ENCODE peak calls at places on chromosome 4, in four cellular contexts. E, C, Q and O are unnamed samples. For H3K4me1, the result is how much of the 10 kb centered on the place peaks cover.

GRCh38 chr4:83208776-83209365 is 75.7 kb downstream of the COQ2 start:
- DNase-seq in C (no peak), Q (no peak), E (no peak), O (no peak)

GRCh38 chr4:122968227-122968812 is 45.9 kb upstream of the NUDT6 start:
- DNase-seq in E (no peak), C (no peak), Q (no peak), O (no peak)

GRCh38 chr4:183097251-183098079 is 1.6 kb upstream of the WWC2 start:
- DNase-seq in Q (peak), E (no peak), C (peak), O (no peak)

GRCh38 chr4:145736241-145736831 is 56.4 kb downstream of the C4orf51 start:
- DNase-seq in Q (peak), C (peak), E (no peak), O (no peak)

GRCh38 chr4:124478518-124478917 is 234.0 kb downstream of the ANKRD50 start:
- DNase-seq in Q (no peak), C (no peak), E (no peak), O (no peak)

GRCh38 chr4:144820706-144821105 is 174.8 kb downstream of the HHIP start:
- DNase-seq in C (no peak), Q (no peak), E (no peak), O (no peak)

GRCh38 chr4:110586137-110586850 is 36.6 kb downstream of the PITX2 start:
- DNase-seq in Q (no peak), C (no peak), E (no peak), O (no peak)

GRCh38 chr4:140186651-140187315 is 32.8 kb upstream of the MAML3 start:
- DNase-seq in C (peak), Q (peak), E (no peak), O (no peak)

GRCh38 chr4:55906999-55907398 is 41.7 kb upstream of the CEP135 start:
- DNase-seq in E (no peak), C (no peak), Q (no peak), O (no peak)

GRCh38 chr4:7326693-7327340 is 107.9 kb downstream of the PSAPL1 start:
- DNase-seq in E (no peak), C (no peak), Q (no peak), O (no peak)

GRCh38 chr4:112515278-112516075 is 503 bp downstream of the NEUROG2 start:
- DNase-seq in C (no peak), E (no peak), Q (no peak), O (no peak)

GRCh38 chr4:47221721-47222120 is 190.4 kb downstream of the GABRB1 start:
- DNase-seq in C (no peak), Q (no peak), E (no peak), O (no peak)

GRCh38 chr4:40570348-40571077 is 59.2 kb downstream of the RBM47 start:
- DNase-seq in E (no peak), Q (no peak), C (no peak), O (no peak)

GRCh38 chr4:144518181-144518895 is 127.6 kb upstream of the HHIP start:
- DNase-seq in Q (no peak), E (no peak), C (no peak), O (no peak)

GRCh38 chr4:138235419-138235952 is 6.7 kb downstream of the SLC7A11 start:
- DNase-seq in C (no peak), Q (no peak), E (no peak), O (no peak)

GRCh38 chr4:164383187-164384181 is 370.4 kb upstream of the SMIM31 start:
- DNase-seq in C (no peak), E (no peak), Q (peak), O (no peak)

GRCh38 chr4:2062808-2063524 is 3.8 kb downstream of the NAT8L start:
- DNase-seq in Q (no peak), C (no peak), E (no peak), O (no peak)

GRCh38 chr4:140944539-140944938 is 188.4 kb upstream of the TBC1D9 start:
- DNase-seq in E (no peak), C (no peak), Q (no peak), O (no peak)

GRCh38 chr4:42671431-42672194 is 14.7 kb upstream of the ATP8A1 start:
- DNase-seq in C (peak), Q (no peak), E (no peak), O (no peak)

GRCh38 chr4:3747582-3747906 is 18.6 kb upstream of the ADRA2C start:
- DNase-seq in Q (no peak), C (no peak), E (no peak), O (no peak)

GRCh38 chr4:17385403-17385802 is 126.5 kb downstream of the QDPR start:
- DNase-seq in C (no peak), Q (no peak), E (no peak), O (no peak)

GRCh38 chr4:185592438-185592837 is 57.1 kb upstream of the PDLIM3 start:
- DNase-seq in E (no peak), C (no peak), Q (no peak), O (no peak)

GRCh38 chr4:99763635-99764101 is 53.0 kb upstream of the DAPP1 start:
- DNase-seq in E (no peak), Q (peak), C (no peak), O (no peak)

GRCh38 chr4:38381788-38382187 is 282.2 kb upstream of the KLF3 start:
- DNase-seq in E (no peak), C (no peak), Q (peak), O (no peak)

GRCh38 chr4:38382492-38382891 is 281.5 kb upstream of the KLF3 start:
- DNase-seq in Q (no peak), E (no peak), C (no peak), O (no peak)

GRCh38 chr4:38384962-38385285 is 279.1 kb upstream of the KLF3 start:
- DNase-seq in C (no peak), E (no peak), Q (no peak), O (no peak)

GRCh38 chr4:38385286-38386010 is 278.6 kb upstream of the KLF3 start:
- DNase-seq in E (peak), C (no peak), Q (no peak), O (no peak)

GRCh38 chr4:38383646-38384121 is 280.3 kb upstream of the KLF3 start:
- DNase-seq in Q (no peak), E (no peak), C (no peak), O (no peak)
- TF ChIP-seq EP300 in Q (no peak), E (no peak), C (no peak), O (no peak)

DNA sequence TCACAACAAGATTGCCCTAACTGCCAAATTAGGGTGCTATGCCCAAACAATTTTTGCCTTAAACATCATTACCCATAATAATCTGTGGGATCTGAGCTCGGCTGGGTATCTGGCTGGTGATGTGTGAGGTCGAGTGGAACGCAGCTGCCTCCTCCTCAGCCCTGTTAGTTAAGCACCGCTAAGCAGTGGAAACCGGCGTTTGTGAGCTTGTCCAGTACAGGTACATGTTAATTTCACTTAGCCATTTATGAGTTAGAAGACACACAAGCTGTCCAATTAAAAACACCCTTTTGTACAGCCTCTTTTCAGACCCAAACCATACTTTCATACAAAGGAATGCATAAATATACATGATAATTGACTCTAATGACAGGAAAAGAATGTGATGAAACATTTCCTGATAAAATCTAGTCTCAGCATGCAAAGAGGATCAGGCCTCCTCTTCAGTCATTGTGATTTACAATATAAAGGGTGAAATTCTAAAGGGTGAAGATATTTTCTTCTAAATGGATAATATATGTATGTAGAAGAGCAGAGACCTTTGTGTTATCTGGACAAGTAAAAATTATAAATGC is 163.6 kb upstream of the FAT1 start:
- DNase-seq in Q (no peak), C (no peak), E (no peak), O (no peak)
- H3K4me1 ChIP-seq in Q (under half), C (under half), E (under half), O (under half)

GRCh38 chr4:53541577-53542206 is 49.6 kb downstream of the LNX1 start:
- DNase-seq in Q (no peak), C (no peak), E (no peak), O (no peak)
- TF ChIP-seq EP300 in Q (no peak), C (no peak), E (no peak), O (no peak)

GRCh38 chr4:184460495-184461285 is 13.7 kb downstream of the IRF2 start:
- DNase-seq in E (no peak), C (no peak), Q (no peak), O (no peak)
- H3K4me1 ChIP-seq in E (under half), C (under half), Q (under half), O (under half)

DNA sequence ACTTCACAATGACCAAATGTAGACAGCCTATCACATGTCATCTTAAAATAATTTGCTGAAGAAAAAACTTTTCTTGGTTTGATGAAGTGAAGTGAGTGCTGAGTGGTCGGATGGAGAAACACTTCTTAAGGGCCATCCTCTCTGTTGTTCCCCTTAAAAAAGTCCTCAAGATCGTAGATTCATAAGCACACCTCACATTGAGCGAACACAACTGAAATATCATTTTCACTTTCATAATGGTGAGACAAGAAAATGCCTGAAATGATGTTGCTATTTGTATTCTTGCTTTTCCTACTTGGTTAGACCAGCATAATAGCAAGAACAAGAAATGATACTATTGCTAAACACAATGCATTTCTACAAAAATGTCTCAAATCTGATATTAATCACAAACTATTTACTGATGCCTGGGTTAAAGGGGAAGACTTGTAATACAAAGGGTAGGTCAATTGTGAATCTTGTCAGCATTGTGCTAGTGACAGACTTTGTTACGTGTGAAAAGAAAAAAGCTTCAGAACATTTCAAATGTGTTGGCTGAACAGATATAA is 305.6 kb upstream of the NR3C2 start:
- DNase-seq in C (no peak), E (no peak), Q (no peak), O (no peak)
- TF ChIP-seq EP300 in C (no peak), E (no peak), Q (no peak), O (no peak)

GRCh38 chr4:87884976-87885574 is 52.3 kb downstream of the MEPE start:
- DNase-seq in E (no peak), Q (no peak), C (no peak), O (no peak)
- H3K4me1 ChIP-seq in E (under half), Q (under half), C (under half), O (under half)